ENCODE peak calls at places on chromosome 22, in four cellular contexts. One of them, this sample, is unnamed.
A peak's percentile ranks its signal among the peaks of the same experiment; 100 is the strongest.

GRCh38 chr22:31604746-31605705 is 57.0 kb downstream of the PISD start:
- DNase-seq in GM12878: no peak
- DNase-seq in K562: no peak
- DNase-seq in GM12891: no peak
- DNase-seq in this sample: no peak

GRCh38 chr22:19048531-19048930 is 73.7 kb downstream of the DGCR2 start:
- DNase-seq in GM12891: no peak
- DNase-seq in GM12878: no peak
- DNase-seq in K562: no peak
- DNase-seq in this sample: no peak

GRCh38 chr22:42947211-42947990 is 67.5 kb downstream of the PACSIN2 start:
- DNase-seq in GM12891: no peak
- DNase-seq in K562: no peak
- DNase-seq in GM12878: no peak
- DNase-seq in this sample: no peak

GRCh38 chr22:48832592-48832991 is 995.1 kb downstream of the BRD1 start:
- DNase-seq in GM12891: no peak
- DNase-seq in GM12878: no peak
- DNase-seq in K562: peak; percentile 17
- DNase-seq in this sample: no peak

GRCh38 chr22:36027579-36027959 is 1.1 kb downstream of the RBFOX2 start:
- DNase-seq in K562: no peak
- DNase-seq in GM12878: no peak
- DNase-seq in GM12891: no peak
- DNase-seq in this sample: no peak

GRCh38 chr22:23068096-23068831 is 2.1 kb upstream of the GNAZ start:
- DNase-seq in K562: peak; percentile 47
- DNase-seq in GM12891: no peak
- DNase-seq in GM12878: no peak
- DNase-seq in this sample: no peak

GRCh38 chr22:38696606-38697005 is 4.1 kb downstream of the JOSD1 start:
- DNase-seq in K562: peak; percentile 29
- DNase-seq in GM12878: no peak
- DNase-seq in GM12891: no peak
- DNase-seq in this sample: peak; percentile 78

GRCh38 chr22:29203883-29204282 is 1.8 kb upstream of the EMID1 start:
- DNase-seq in K562: no peak
- DNase-seq in GM12878: no peak
- DNase-seq in GM12891: no peak
- DNase-seq in this sample: no peak

GRCh38 chr22:41576877-41577276 is 12.8 kb downstream of the PMM1 start:
- DNase-seq in GM12891: peak; percentile 66
- DNase-seq in GM12878: no peak
- DNase-seq in K562: peak; percentile 62
- DNase-seq in this sample: peak; percentile 56

GRCh38 chr22:27212617-27213177 is 555.3 kb downstream of the MIAT start:
- DNase-seq in GM12891: no peak
- DNase-seq in K562: no peak
- DNase-seq in GM12878: no peak
- DNase-seq in this sample: no peak

GRCh38 chr22:21951931-21952465 is 650 bp downstream of the PPM1F start:
- DNase-seq in GM12891: peak; percentile 35
- DNase-seq in K562: no peak
- DNase-seq in GM12878: no peak
- DNase-seq in this sample: peak; percentile 49

GRCh38 chr22:29344137-29344536 is 28.6 kb upstream of the RASL10A start:
- DNase-seq in K562: no peak
- DNase-seq in GM12878: no peak
- DNase-seq in GM12891: no peak
- DNase-seq in this sample: no peak

GRCh38 chr22:41815716-41816115 is 15.2 kb downstream of the CCDC134 start:
- DNase-seq in GM12878: no peak
- DNase-seq in GM12891: no peak
- DNase-seq in K562: no peak
- DNase-seq in this sample: no peak

GRCh38 chr22:22818861-22819855 is 68.5 kb upstream of the IGLL5 start:
- DNase-seq in K562: no peak
- DNase-seq in GM12891: peak; percentile 54
- DNase-seq in GM12878: peak; percentile 47
- DNase-seq in this sample: no peak

GRCh38 chr22:49344196-49344595 is 483.5 kb downstream of the BRD1 start:
- DNase-seq in GM12891: no peak
- DNase-seq in GM12878: no peak
- DNase-seq in K562: no peak
- DNase-seq in this sample: no peak

GRCh38 chr22:32584650-32585049 is 110.0 kb downstream of the FBXO7 start:
- DNase-seq in GM12891: no peak
- DNase-seq in GM12878: no peak
- DNase-seq in K562: no peak
- DNase-seq in this sample: no peak

GRCh38 chr22:36328635-36329216 is 59.0 kb downstream of the MYH9 start:
- DNase-seq in K562: peak; percentile 32
- DNase-seq in GM12891: no peak
- DNase-seq in GM12878: peak; percentile 51
- DNase-seq in this sample: peak; percentile 53

GRCh38 chr22:35406443-35406842 is 6.5 kb downstream of the MCM5 start:
- DNase-seq in GM12878: no peak
- DNase-seq in GM12891: no peak
- DNase-seq in K562: no peak
- DNase-seq in this sample: no peak

GRCh38 chr22:41540006-41540315 is 4.3 kb downstream of the POLR3H start:
- DNase-seq in GM12891: no peak
- DNase-seq in K562: no peak
- DNase-seq in GM12878: no peak
- DNase-seq in this sample: no peak

GRCh38 chr22:22693531-22693884 is 49.1 kb downstream of the GGTLC2 start:
- DNase-seq in GM12891: no peak
- DNase-seq in K562: no peak
- DNase-seq in GM12878: no peak
- DNase-seq in this sample: no peak

GRCh38 chr22:49754674-49755590 is 72.7 kb downstream of the BRD1 start:
- DNase-seq in GM12891: no peak
- DNase-seq in K562: no peak
- DNase-seq in GM12878: no peak
- DNase-seq in this sample: no peak

GRCh38 chr22:49856343-49856742 is 2.7 kb downstream of the ZBED4 start:
- DNase-seq in GM12891: no peak
- DNase-seq in GM12878: no peak
- DNase-seq in K562: no peak
- DNase-seq in this sample: no peak

GRCh38 chr22:29625090-29625825 is 21.8 kb downstream of the NF2 start:
- DNase-seq in GM12878: no peak
- DNase-seq in K562: peak; percentile 42
- DNase-seq in GM12891: no peak
- DNase-seq in this sample: peak; percentile 41

GRCh38 chr22:29470159-29470855 is 9.7 kb upstream of the NEFH start:
- DNase-seq in GM12878: no peak
- DNase-seq in K562: peak; percentile 81
- DNase-seq in GM12891: peak; percentile 64
- DNase-seq in this sample: no peak

GRCh38 chr22:47421846-47422245 is 659.4 kb downstream of the TBC1D22A start:
- DNase-seq in GM12891: no peak
- DNase-seq in GM12878: no peak
- DNase-seq in K562: no peak
- DNase-seq in this sample: no peak

GRCh38 chr22:47423266-47423665 is 660.8 kb downstream of the TBC1D22A start:
- DNase-seq in GM12878: no peak
- DNase-seq in GM12891: no peak
- DNase-seq in K562: no peak
- DNase-seq in this sample: no peak

GRCh38 chr22:47420211-47420610 is 657.8 kb downstream of the TBC1D22A start:
- DNase-seq in GM12878: no peak
- DNase-seq in GM12891: no peak
- DNase-seq in K562: no peak
- DNase-seq in this sample: no peak

GRCh38 chr22:47422736-47423135 is 660.3 kb downstream of the TBC1D22A start:
- DNase-seq in GM12878: no peak
- DNase-seq in GM12891: no peak
- DNase-seq in K562: no peak
- DNase-seq in this sample: no peak

GRCh38 chr22:47423861-47424820 is 661.7 kb downstream of the TBC1D22A start:
- DNase-seq in GM12891: no peak
- DNase-seq in K562: no peak
- DNase-seq in GM12878: no peak
- DNase-seq in this sample: no peak
- TF ChIP-seq SPI1 in GM12891: no peak
- TF ChIP-seq SPI1 in K562: no peak
- TF ChIP-seq SPI1 in GM12878: no peak
- TF ChIP-seq SPI1 in this sample: no peak

GRCh38 chr22:39938509-39938908 is 21.7 kb upstream of the TMA7B start:
- DNase-seq in GM12891: no peak
- DNase-seq in K562: peak; percentile 29
- DNase-seq in GM12878: no peak
- DNase-seq in this sample: no peak
- TF ChIP-seq SPI1 in GM12891: no peak
- TF ChIP-seq SPI1 in K562: no peak
- TF ChIP-seq SPI1 in GM12878: no peak
- TF ChIP-seq SPI1 in this sample: no peak

GRCh38 chr22:46802608-46803027 is 40.2 kb downstream of the TBC1D22A start:
- DNase-seq in K562: no peak
- DNase-seq in GM12891: no peak
- DNase-seq in GM12878: no peak
- DNase-seq in this sample: no peak

GRCh38 chr22:46801331-46801811 is 38.9 kb downstream of the TBC1D22A start:
- DNase-seq in GM12878: no peak
- DNase-seq in GM12891: no peak
- DNase-seq in K562: no peak
- DNase-seq in this sample: no peak

GRCh38 chr22:46803936-46804335 is 41.5 kb downstream of the TBC1D22A start:
- DNase-seq in GM12891: no peak
- DNase-seq in K562: no peak
- DNase-seq in GM12878: no peak
- DNase-seq in this sample: no peak

GRCh38 chr22:46801826-46802607 is 39.6 kb downstream of the TBC1D22A start:
- DNase-seq in GM12878: no peak
- DNase-seq in K562: no peak
- DNase-seq in GM12891: no peak
- DNase-seq in this sample: no peak

DNA sequence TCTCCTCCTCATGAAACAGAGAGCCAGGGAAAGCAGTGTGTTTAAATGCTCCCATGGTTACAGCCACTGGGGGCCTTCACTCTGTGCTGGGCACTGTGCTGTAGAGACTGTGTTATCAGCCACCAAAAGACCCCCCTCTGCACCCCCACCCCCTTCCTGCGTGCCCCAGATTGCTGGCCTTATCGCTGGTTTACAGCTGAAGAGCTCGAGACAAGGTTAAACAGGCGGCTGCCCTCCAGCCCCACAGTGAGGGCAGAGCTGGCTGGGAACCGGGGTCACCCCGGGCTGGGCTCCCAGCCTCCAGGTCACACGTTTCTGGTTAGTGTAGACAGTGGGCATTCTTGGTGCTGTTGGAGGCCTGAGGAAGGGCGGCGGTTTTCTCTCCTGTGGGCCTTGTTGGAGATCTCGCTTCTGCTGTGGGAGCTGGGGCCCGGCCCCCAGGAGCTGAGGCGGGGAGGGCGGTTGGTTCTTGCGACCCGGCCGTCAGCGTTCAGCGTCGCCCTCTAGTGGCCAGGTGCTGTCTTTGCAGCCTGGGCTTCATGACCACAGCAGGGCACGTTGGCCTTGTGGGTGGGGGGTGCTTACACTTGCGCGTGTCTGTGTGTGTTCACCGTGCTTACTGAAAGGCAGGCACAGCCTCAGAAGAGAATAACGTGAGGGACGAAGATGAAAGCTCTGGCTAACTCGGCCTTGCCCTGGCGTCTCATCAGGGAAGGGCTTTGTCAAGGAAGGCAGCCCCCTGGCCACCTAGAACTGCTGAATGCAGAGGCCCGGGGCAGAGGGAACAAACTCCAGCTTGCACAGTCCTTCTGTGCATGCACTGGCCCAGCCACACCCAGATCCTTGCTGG is 40.8 kb downstream of the TBC1D22A start:
- DNase-seq in K562: peak; percentile 77
- DNase-seq in GM12878: no peak
- DNase-seq in GM12891: peak; percentile 82
- DNase-seq in this sample: peak; percentile 32
- TF ChIP-seq SPI1 in K562: no peak
- TF ChIP-seq SPI1 in GM12878: no peak
- TF ChIP-seq SPI1 in GM12891: no peak
- TF ChIP-seq SPI1 in this sample: no peak

GRCh38 chr22:20727118-20728015 is 46.5 kb upstream of the SERPIND1 start:
- DNase-seq in GM12878: no peak
- DNase-seq in K562: no peak
- DNase-seq in GM12891: no peak
- DNase-seq in this sample: no peak
- TF ChIP-seq SPI1 in GM12878: no peak
- TF ChIP-seq SPI1 in K562: no peak
- TF ChIP-seq SPI1 in GM12891: no peak
- TF ChIP-seq SPI1 in this sample: no peak

DNA sequence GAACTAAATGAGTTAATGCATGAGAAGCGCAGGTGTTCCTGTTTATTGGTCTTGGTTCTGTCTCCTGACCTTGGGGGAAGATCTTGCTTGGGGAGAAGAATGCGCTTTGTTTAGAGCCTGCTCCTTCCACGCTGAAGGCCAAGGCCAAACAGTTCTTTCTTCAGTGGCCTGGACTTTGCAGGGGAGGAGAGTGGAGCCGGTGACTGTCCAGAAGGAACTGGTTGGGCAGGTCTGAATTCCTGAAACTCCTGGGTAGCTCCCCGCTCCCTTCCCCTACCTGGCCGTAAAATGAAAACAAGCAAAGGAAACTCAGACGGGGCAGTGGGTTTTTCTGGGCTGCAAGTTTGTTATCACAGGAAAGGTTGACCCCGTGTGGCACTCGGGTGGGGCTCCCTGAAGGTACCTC is 3.6 kb downstream of the ARHGAP8 start:
- DNase-seq in K562: no peak
- DNase-seq in GM12891: no peak
- DNase-seq in GM12878: no peak
- DNase-seq in this sample: no peak
- TF ChIP-seq SPI1 in K562: no peak
- TF ChIP-seq SPI1 in GM12891: no peak
- TF ChIP-seq SPI1 in GM12878: no peak
- TF ChIP-seq SPI1 in this sample: no peak

This sample was measured in HL-60.